ENCODE peak calls at places on chromosome 22, in four cellular contexts. I is NT2/D1, Z is neuronal stem cell, P is kidney. J is an unnamed sample.

GRCh38 chr22:32917577-32918375 is 116.3 kb downstream of the TIMP3 start:
- DNase-seq in I (no peak), Z (no peak), P (no peak), J (no peak)

GRCh38 chr22:21074092-21074715 is 28.5 kb downstream of the LRRC74B start:
- DNase-seq in I (no peak), Z (no peak), P (no peak), J (no peak)

GRCh38 chr22:17858033-17858432 is 83.8 kb upstream of the BID start:
- DNase-seq in I (no peak), Z (no peak), P (no peak), J (no peak)

GRCh38 chr22:49350441-49351121 is 477.1 kb downstream of the BRD1 start:
- DNase-seq in I (no peak), Z (no peak), P (peak; percentile 72), J (no peak)

GRCh38 chr22:33389927-33390326 is 331.7 kb upstream of the SYN3 start:
- DNase-seq in I (no peak), Z (no peak), P (no peak), J (peak; percentile 4)

GRCh38 chr22:39254789-39255298 is 10.1 kb upstream of the PDGFB start:
- DNase-seq in I (no peak), Z (no peak), P (no peak), J (no peak)

GRCh38 chr22:36580371-36580770 is 51.4 kb upstream of the EIF3D start:
- DNase-seq in I (no peak), Z (no peak), P (peak; percentile 37), J (no peak)

GRCh38 chr22:39179401-39179827 is 26.9 kb upstream of the CBX7 start:
- DNase-seq in I (no peak), Z (no peak), P (no peak), J (no peak)

GRCh38 chr22:47194476-47195155 is 432.2 kb downstream of the TBC1D22A start:
- DNase-seq in I (no peak), Z (no peak), P (peak; percentile 15), J (no peak)

GRCh38 chr22:46678785-46679700 is 58.9 kb downstream of the GRAMD4 start:
- DNase-seq in I (no peak), Z (no peak), P (no peak), J (peak; percentile 32)

GRCh38 chr22:16776088-16776487 is 49.1 kb downstream of the XKR3 start:
- DNase-seq in I (no peak), Z (no peak), P (no peak), J (no peak)

GRCh38 chr22:22944268-22944985 is 56.8 kb downstream of the IGLL5 start:
- DNase-seq in I (no peak), Z (no peak), P (no peak), J (no peak)

GRCh38 chr22:46351767-46352166 is 16.3 kb downstream of the TRMU start:
- DNase-seq in I (no peak), Z (no peak), P (peak; percentile 51), J (no peak)

GRCh38 chr22:27088026-27088425 is 430.6 kb downstream of the MIAT start:
- DNase-seq in I (no peak), Z (no peak), P (no peak), J (no peak)

DNA sequence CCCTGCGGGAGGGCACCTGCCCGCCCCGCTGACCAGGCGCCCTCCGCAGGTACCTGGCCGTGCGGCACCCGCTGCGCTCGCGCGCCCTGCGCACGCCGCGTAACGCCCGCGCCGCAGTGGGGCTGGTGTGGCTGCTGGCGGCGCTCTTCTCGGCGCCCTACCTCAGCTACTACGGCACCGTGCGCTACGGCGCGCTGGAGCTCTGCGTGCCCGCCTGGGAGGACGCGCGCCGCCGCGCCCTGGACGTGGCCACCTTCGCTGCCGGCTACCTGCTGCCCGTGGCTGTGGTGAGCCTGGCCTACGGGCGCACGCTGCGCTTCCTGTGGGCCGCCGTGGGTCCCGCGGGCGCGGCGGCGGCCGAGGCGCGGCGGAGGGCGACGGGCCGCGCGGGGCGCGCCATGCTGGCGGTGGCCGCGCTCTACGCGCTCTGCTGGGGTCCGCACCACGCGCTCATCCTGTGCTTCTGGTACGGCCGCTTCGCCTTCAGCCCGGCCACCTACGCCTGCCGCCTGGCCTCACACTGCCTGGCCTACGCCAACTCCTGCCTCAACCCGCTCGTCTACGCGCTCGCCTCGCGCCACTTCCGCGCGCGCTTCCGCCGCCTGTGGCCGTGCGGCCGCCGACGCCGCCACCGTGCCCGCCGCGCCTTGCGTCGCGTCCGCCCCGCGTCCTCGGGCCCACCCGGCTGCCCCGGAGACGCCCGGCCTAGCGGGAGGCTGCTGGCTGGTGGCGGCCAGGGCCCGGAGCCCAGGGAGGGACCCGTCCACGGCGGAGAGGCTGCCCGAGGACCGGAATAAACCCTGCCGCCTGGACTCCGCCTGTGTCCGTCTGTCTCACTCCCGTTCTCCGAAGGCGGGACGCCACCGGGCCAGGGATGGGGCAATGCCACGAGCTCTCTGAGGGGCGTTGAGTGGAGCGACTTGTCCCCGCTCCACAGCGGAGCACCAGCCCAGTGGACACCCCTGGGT is 1.8 kb downstream of the GALR3 start:
- DNase-seq in I (no peak), Z (no peak), P (no peak), J (no peak)
- H3K4me3 ChIP-seq in I (peak overlapping the region; percentile 36), Z (peak overlapping the region; percentile 85), P (no peak overlapping the region), J (peak overlapping the region; percentile 47)

GRCh38 chr22:31210830-31211503 is 1.1 kb upstream of the LIMK2 start:
- DNase-seq in I (no peak), Z (no peak), P (no peak), J (no peak)

GRCh38 chr22:31211862-31212730 is at the start of gene LIMK2:
- DNase-seq in I (peak; percentile 77), Z (peak; percentile 85), P (peak; percentile 98), J (peak; percentile 29)

GRCh38 chr22:31215018-31215535 is 3.0 kb downstream of the LIMK2 start:
- DNase-seq in I (no peak), Z (no peak), P (no peak), J (no peak)

GRCh38 chr22:31212783-31213626 is 907 bp downstream of the LIMK2 start:
- DNase-seq in I (no peak), Z (no peak), P (no peak), J (no peak)

GRCh38 chr22:31211504-31211861 is 615 bp upstream of the LIMK2 start:
- DNase-seq in I (no peak), Z (no peak), P (no peak), J (no peak)
- H3K4me3 ChIP-seq in I (no peak overlapping the region), Z (no peak overlapping the region), P (peak overlapping the region; percentile 66), J (peak overlapping the region; percentile 40)

DNA sequence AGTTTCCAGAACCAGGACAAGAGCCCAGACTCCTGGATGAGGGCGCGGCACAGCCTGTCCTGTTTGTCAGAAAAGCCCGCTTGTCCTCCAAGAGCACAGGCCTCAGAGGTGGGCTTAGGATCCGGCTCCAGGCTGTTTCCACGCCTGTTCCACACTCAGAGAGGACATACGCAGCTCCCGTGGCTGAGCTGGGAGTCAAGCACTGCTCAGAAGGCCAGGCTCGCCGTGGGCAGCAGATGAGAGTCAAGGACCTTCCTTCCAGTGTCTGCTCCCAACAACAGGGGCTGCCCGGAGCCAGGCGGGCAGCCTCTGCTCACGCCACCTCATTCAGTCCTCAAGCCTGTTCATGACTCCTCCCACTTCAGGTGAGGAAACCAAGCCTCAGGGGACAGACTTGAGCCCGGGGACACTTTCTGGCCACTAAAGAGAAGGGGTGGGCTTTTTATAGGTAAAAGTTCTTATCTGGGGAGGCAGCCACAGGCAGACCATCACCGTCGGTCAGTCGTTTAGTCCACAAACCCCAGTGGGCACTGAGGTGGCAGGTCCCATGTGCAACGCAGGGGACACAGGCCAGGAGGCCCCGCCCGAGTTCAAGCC is 3.8 kb downstream of the CYB5R3 start:
- DNase-seq in I (no peak), Z (no peak), P (no peak), J (no peak)
- H3K4me3 ChIP-seq in I (no peak overlapping the region), Z (no peak overlapping the region), P (no peak overlapping the region), J (no peak overlapping the region)

GRCh38 chr22:40466976-40467375 is 96.6 kb downstream of the SGSM3 start:
- DNase-seq in I (no peak), Z (no peak), P (no peak), J (no peak)

GRCh38 chr22:40463017-40463631 is 92.7 kb downstream of the SGSM3 start:
- DNase-seq in I (no peak), Z (no peak), P (no peak), J (no peak)

GRCh38 chr22:40463727-40464126 is 93.3 kb downstream of the SGSM3 start:
- DNase-seq in I (no peak), Z (no peak), P (no peak), J (no peak)

GRCh38 chr22:40462195-40462988 is 92.0 kb downstream of the SGSM3 start:
- DNase-seq in I (no peak), Z (no peak), P (no peak), J (no peak)
- H3K4me3 ChIP-seq in I (no peak overlapping the region), Z (no peak overlapping the region), P (no peak overlapping the region), J (no peak overlapping the region)